ENCODE peak calls at places on chromosomes 16 and 17, in five cellular contexts. B, A, X, S and L are unnamed samples.

GRCh38 chr17:77470800-77471733 is 330.3 kb downstream of the SEC14L1 start:
- DNase-seq in B (peak; percentile 44), A (peak; percentile 28), X (no peak), S (peak; percentile 43), L (no peak)

GRCh38 chr17:4897785-4898184 is 1.6 kb upstream of the C17orf107 start:
- DNase-seq in B (no peak), A (no peak), X (no peak), S (no peak), L (no peak)

GRCh38 chr17:77379837-77380236 is 239.1 kb downstream of the SEC14L1 start:
- DNase-seq in B (no peak), A (no peak), X (no peak), S (no peak), L (no peak)

GRCh38 chr16:31382485-31383161 is 10.5 kb upstream of the ITGAD start:
- DNase-seq in B (peak; percentile 42), A (peak; percentile 33), X (peak; percentile 33), S (peak; percentile 40), L (peak; percentile 65)

GRCh38 chr16:7624871-7625766 is 292.5 kb downstream of the RBFOX1 start:
- DNase-seq in B (no peak), A (no peak), X (no peak), S (no peak), L (no peak)

GRCh38 chr17:17567631-17568030 is 23.9 kb downstream of the PEMT start:
- DNase-seq in B (no peak), A (no peak), X (no peak), S (peak; percentile 17), L (no peak)

GRCh38 chr16:15686287-15686686 is 36.2 kb downstream of the NDE1 start:
- DNase-seq in B (no peak), A (no peak), X (no peak), S (no peak), L (no peak)

GRCh38 chr16:85970712-85971220 is 71.8 kb downstream of the IRF8 start:
- DNase-seq in B (no peak), A (no peak), X (no peak), S (peak; percentile 0), L (no peak)

GRCh38 chr16:11405331-11406176 is 60.3 kb downstream of the RMI2 start:
- DNase-seq in B (peak; percentile 67), A (peak; percentile 34), X (peak; percentile 44), S (peak; percentile 8), L (peak; percentile 68)

GRCh38 chr17:17028878-17029535 is 13.2 kb upstream of the MPRIP start:
- DNase-seq in B (peak; percentile 63), A (no peak), X (no peak), S (no peak), L (no peak)

GRCh38 chr17:46742539-46743270 is 75.8 kb downstream of the WNT3 start:
- DNase-seq in B (no peak), A (peak; percentile 57), X (no peak), S (peak; percentile 93), L (no peak)

GRCh38 chr17:48374650-48375230 is 55.3 kb downstream of the SKAP1 start:
- DNase-seq in B (peak; percentile 49), A (peak; percentile 63), X (peak; percentile 9), S (no peak), L (peak; percentile 35)

GRCh38 chr17:9346296-9346926 is 229.2 kb downstream of the STX8 start:
- DNase-seq in B (no peak), A (no peak), X (no peak), S (peak; percentile 33), L (no peak)

GRCh38 chr16:535446-536405 is 8.2 kb downstream of the CAPN15 start:
- DNase-seq in B (no peak), A (peak; percentile 54), X (no peak), S (peak; percentile 52), L (no peak)

GRCh38 chr16:19907161-19907992 is 22.7 kb upstream of the GPRC5B start:
- DNase-seq in B (peak; percentile 67), A (peak; percentile 62), X (peak; percentile 76), S (peak; percentile 64), L (peak; percentile 77)

GRCh38 chr17:7393613-7394451 is 493 bp downstream of the PLSCR3 start:
- DNase-seq in B (no peak), A (no peak), X (no peak), S (no peak), L (peak; percentile 49)

GRCh38 chr17:299546-299945 is 53.1 kb downstream of the RPH3AL start:
- DNase-seq in B (no peak), A (no peak), X (no peak), S (no peak), L (no peak)

GRCh38 chr16:28974007-28974436 is 556 bp upstream of the SPNS1 start:
- DNase-seq in B (peak; percentile 70), A (peak; percentile 23), X (peak; percentile 15), S (peak; percentile 65), L (peak; percentile 57)

GRCh38 chr17:74950207-74950606 is 14.5 kb downstream of the OTOP3 start:
- DNase-seq in B (no peak), A (no peak), X (no peak), S (no peak), L (no peak)

GRCh38 chr16:4093495-4094137 is 22.6 kb downstream of the ADCY9 start:
- DNase-seq in B (no peak), A (no peak), X (no peak), S (peak; percentile 39), L (no peak)

GRCh38 chr17:71634376-71634775 is 486.4 kb upstream of the SOX9 start:
- DNase-seq in B (no peak), A (no peak), X (no peak), S (no peak), L (no peak)

GRCh38 chr17:40514013-40514875 is 12.8 kb upstream of the TNS4 start:
- DNase-seq in B (no peak), A (no peak), X (no peak), S (no peak), L (no peak)

GRCh38 chr16:75088934-75089333 is 27.6 kb downstream of the LDHD start:
- DNase-seq in B (no peak), A (no peak), X (no peak), S (no peak), L (no peak)
- H3K4me1 ChIP-seq in B (peaks cover 88% of the 10 kb centered on the region), A (peaks cover 73% of the 10 kb centered on the region), X (peaks cover 11% of the 10 kb centered on the region), S (peaks cover 22% of the 10 kb centered on the region), L (peaks cover 78% of the 10 kb centered on the region)

GRCh38 chr17:63633742-63634141 is 11.5 kb downstream of the MAP3K3 start:
- DNase-seq in B (no peak), A (no peak), X (no peak), S (no peak), L (no peak)
- H4K20me1 ChIP-seq in B (no peaks in the 10 kb centered on the region), A (no peaks in the 10 kb centered on the region), X (peaks cover 2% of the 10 kb centered on the region), S (peaks cover 4% of the 10 kb centered on the region), L (peaks cover 28% of the 10 kb centered on the region)

DNA sequence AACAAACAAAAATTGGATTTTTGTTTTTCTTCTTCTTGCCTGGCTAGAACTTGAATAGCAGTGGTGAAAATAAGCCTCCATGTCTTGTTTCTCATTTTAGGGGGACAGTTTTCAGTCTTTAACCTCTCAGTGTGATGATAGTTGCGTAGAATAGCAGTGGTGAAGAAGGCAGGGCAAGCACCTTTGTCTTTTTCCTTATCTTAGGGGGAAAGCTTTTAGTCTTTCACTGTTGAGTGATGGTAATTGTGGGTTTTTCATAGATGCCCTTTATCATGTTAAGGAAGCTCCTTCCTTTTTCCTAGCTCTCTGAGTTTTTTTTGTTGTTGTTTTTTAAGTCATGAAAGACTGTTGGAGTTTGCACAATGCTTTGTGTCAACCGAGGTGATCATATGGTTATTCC is 15.6 kb downstream of the NOL11 start:
- DNase-seq in B (no peak), A (no peak), X (no peak), S (no peak), L (no peak)
- H3K9ac ChIP-seq in B (no peak overlapping the region), A (no peak overlapping the region), X (no peak overlapping the region), S (no peak overlapping the region), L (no peak overlapping the region)

GRCh38 chr17:82837586-82838320 is 2.1 kb downstream of the ZNF750 start:
- DNase-seq in B (no peak), A (no peak), X (no peak), S (no peak), L (no peak)
- H3K4me1 ChIP-seq in B (peaks cover 28% of the 10 kb centered on the region), A (no peaks in the 10 kb centered on the region), X (peaks cover 18% of the 10 kb centered on the region), S (peaks cover 4% of the 10 kb centered on the region), L (no peaks in the 10 kb centered on the region)

GRCh38 chr16:17994027-17994426 is 342.5 kb downstream of the NPIPA8 start:
- DNase-seq in B (no peak), A (no peak), X (no peak), S (no peak), L (no peak)
- H4K20me1 ChIP-seq in B (no peaks in the 10 kb centered on the region), A (no peaks in the 10 kb centered on the region), X (no peaks in the 10 kb centered on the region), S (no peaks in the 10 kb centered on the region), L (no peaks in the 10 kb centered on the region)

DNA sequence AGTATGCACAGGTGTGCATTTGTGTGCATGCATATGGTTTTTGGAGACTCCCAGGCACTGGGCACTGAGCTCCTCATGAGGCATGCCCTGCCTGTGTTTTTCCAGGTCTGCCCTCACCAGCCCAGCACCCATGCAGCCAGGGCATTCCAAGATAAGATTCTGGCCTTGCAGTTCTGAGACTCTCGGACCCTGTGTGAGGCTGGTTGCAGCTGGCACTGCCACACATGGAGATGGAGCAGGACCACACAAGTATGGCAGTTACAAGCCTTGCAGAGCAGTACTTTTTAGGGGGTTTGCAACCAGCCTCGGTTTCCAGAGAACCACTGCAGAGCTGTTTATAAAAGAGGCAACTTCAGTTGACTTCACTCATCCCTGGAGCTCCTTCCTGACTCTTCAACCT is 10.2 kb downstream of the SLC6A2 start:
- DNase-seq in B (no peak), A (no peak), X (no peak), S (no peak), L (no peak)
- H3K9ac ChIP-seq in B (no peak overlapping the region), A (no peak overlapping the region), X (no peak overlapping the region), S (no peak overlapping the region), L (no peak overlapping the region)

GRCh38 chr16:75322706-75323105 is 71.3 kb upstream of the BCAR1 start:
- DNase-seq in B (no peak), A (no peak), X (no peak), S (peak; percentile 64), L (no peak)
- H3K4me1 ChIP-seq in B (peaks cover 5% of the 10 kb centered on the region), A (peaks cover 16% of the 10 kb centered on the region), X (no peaks in the 10 kb centered on the region), S (peaks cover 20% of the 10 kb centered on the region), L (peaks cover 16% of the 10 kb centered on the region)